ENCODE peak calls at places on chromosome 19, in five cellular contexts. C is D341Med; V is CD8-positive, alpha-beta T cell; B is adipocyte; W is ascending aorta. M is an unnamed sample.

GRCh38 chr19:35783469-35784400 is 8.4 kb downstream of the ARHGAP33 start:
- DNase-seq in C (no peak), V (no peak), B (no peak), W (no peak), M (no peak)

GRCh38 chr19:39362682-39363657 is 20.7 kb downstream of the SAMD4B start:
- DNase-seq in C (no peak), V (no peak), B (peak), W (no peak), M (no peak)

GRCh38 chr19:46000497-46001246 is 5.4 kb downstream of the CCDC61 start:
- DNase-seq in C (no peak), V (peak), B (no peak), W (no peak), M (no peak)

GRCh38 chr19:38816131-38816750 is 3.5 kb upstream of the LGALS4 start:
- DNase-seq in C (no peak), V (no peak), B (no peak), W (no peak), M (no peak)

GRCh38 chr19:17860331-17860992 is 752 bp downstream of the RPL18A start:
- DNase-seq in C (no peak), V (no peak), B (peak), W (no peak), M (no peak)

GRCh38 chr19:8459095-8459494 is 14.3 kb downstream of the HNRNPM start:
- DNase-seq in C (no peak), V (no peak), B (no peak), W (no peak), M (no peak)

GRCh38 chr19:709965-710714 is 1.4 kb downstream of the PALM start:
- DNase-seq in C (no peak), V (no peak), B (peak), W (no peak), M (no peak)

GRCh38 chr19:6241680-6242079 is 38.1 kb downstream of the MLLT1 start:
- DNase-seq in C (peak), V (no peak), B (no peak), W (no peak), M (no peak)

GRCh38 chr19:17339088-17339741 is 1.9 kb downstream of the GTPBP3 start:
- DNase-seq in C (no peak), V (no peak), B (no peak), W (no peak), M (no peak)

GRCh38 chr19:46133101-46133627 is 8.7 kb upstream of the IGFL3 start:
- DNase-seq in C (peak), V (no peak), B (peak), W (no peak), M (peak)

GRCh38 chr19:1672769-1673644 is 20.6 kb upstream of the TCF3 start:
- DNase-seq in C (peak), V (no peak), B (no peak), W (no peak), M (no peak)

GRCh38 chr19:56692496-56692895 is 20.9 kb upstream of the ZNF835 start:
- DNase-seq in C (no peak), V (no peak), B (no peak), W (no peak), M (no peak)

GRCh38 chr19:13718733-13719132 is 45.6 kb upstream of the MRI1 start:
- DNase-seq in C (peak), V (no peak), B (peak), W (no peak), M (no peak)

GRCh38 chr19:42246143-42246868 is 3.9 kb upstream of the GSK3A start:
- DNase-seq in C (peak), V (no peak), B (peak), W (peak), M (no peak)

GRCh38 chr19:41366089-41366488 is 2.1 kb upstream of the B9D2 start:
- DNase-seq in C (no peak), V (no peak), B (no peak), W (no peak), M (no peak)

GRCh38 chr19:2798158-2798685 is 12.9 kb downstream of the THOP1 start:
- DNase-seq in C (no peak), V (no peak), B (no peak), W (no peak), M (no peak)